ENCODE peak calls at places on chromosomes 6 and 20, in six cellular contexts. D, S, A, O, B and M are unnamed samples.

GRCh38 chr20:10297684-10298240 is 79.1 kb downstream of the SNAP25 start:
- DNase-seq in D (no peak), S (no peak), A (no peak), O (peak; percentile 60), B (no peak), M (no peak)

GRCh38 chr6:113147544-113147943 is 709.6 kb upstream of the MARCKS start:
- DNase-seq in D (no peak), S (no peak), A (no peak), O (no peak), B (no peak), M (no peak)

GRCh38 chr6:148577687-148578488 is 168.9 kb upstream of the UST start:
- DNase-seq in D (peak; percentile 57), S (peak; percentile 74), A (peak; percentile 85), O (peak; percentile 68), B (peak; percentile 76), M (peak; percentile 66)

GRCh38 chr20:4959582-4959981 is 41.7 kb downstream of the SLC23A2 start:
- DNase-seq in D (no peak), S (peak; percentile 16), A (no peak), O (no peak), B (peak; percentile 91), M (no peak)

GRCh38 chr6:13538084-13538483 is 36.3 kb upstream of the SIRT5 start:
- DNase-seq in D (peak; percentile 43), S (peak; percentile 26), A (no peak), O (peak; percentile 68), B (peak; percentile 56), M (peak; percentile 55)

GRCh38 chr6:109236140-109237081 is 141.1 kb downstream of the CEP57L1 start:
- DNase-seq in D (no peak), S (no peak), A (peak; percentile 82), O (no peak), B (peak; percentile 32), M (peak; percentile 46)

GRCh38 chr6:78157606-78158005 is 504.8 kb downstream of the MEI4 start:
- DNase-seq in D (no peak), S (no peak), A (no peak), O (no peak), B (no peak), M (no peak)

GRCh38 chr20:15528386-15529111 is 1044.7 kb downstream of the KIF16B start:
- DNase-seq in D (no peak), S (no peak), A (no peak), O (no peak), B (no peak), M (no peak)

GRCh38 chr6:324729-325125 is 32.4 kb downstream of the DUSP22 start:
- DNase-seq in D (no peak), S (no peak), A (no peak), O (no peak), B (no peak), M (no peak)

GRCh38 chr6:125792172-125792571 is 1.4 kb downstream of the NCOA7 start:
- DNase-seq in D (no peak), S (no peak), A (no peak), O (no peak), B (no peak), M (no peak)

GRCh38 chr6:159819932-159820640 is 20.0 kb downstream of the PNLDC1 start:
- DNase-seq in D (no peak), S (no peak), A (no peak), O (no peak), B (peak; percentile 95), M (no peak)

GRCh38 chr6:9647599-9647998 is 767.3 kb downstream of the TFAP2A start:
- DNase-seq in D (no peak), S (no peak), A (no peak), O (peak; percentile 43), B (no peak), M (no peak)

GRCh38 chr20:25248501-25249172 is 752 bp downstream of the PYGB start:
- DNase-seq in D (peak; percentile 50), S (no peak), A (peak; percentile 51), O (peak; percentile 49), B (peak; percentile 55), M (no peak)

GRCh38 chr20:3396492-3396891 is 11.0 kb downstream of the DNAAF9 start:
- DNase-seq in D (no peak), S (no peak), A (no peak), O (no peak), B (no peak), M (no peak)

GRCh38 chr20:37524221-37524700 is 3.2 kb downstream of the NNAT start:
- DNase-seq in D (no peak), S (no peak), A (no peak), O (no peak), B (no peak), M (no peak)

GRCh38 chr6:30818426-30818841 is 65.9 kb upstream of the DDR1 start:
- DNase-seq in D (peak; percentile 18), S (no peak), A (no peak), O (peak; percentile 41), B (no peak), M (no peak)

GRCh38 chr6:39251406-39251805 is 22.1 kb upstream of the KCNK5 start:
- DNase-seq in D (no peak), S (no peak), A (no peak), O (no peak), B (no peak), M (no peak)

GRCh38 chr6:166348305-166348949 is 6.1 kb upstream of the SFT2D1 start:
- DNase-seq in D (no peak), S (no peak), A (no peak), O (no peak), B (peak; percentile 64), M (peak; percentile 70)

GRCh38 chr6:74764486-74764885 is 441.4 kb downstream of the COL12A1 start:
- DNase-seq in D (no peak), S (no peak), A (no peak), O (no peak), B (no peak), M (no peak)

GRCh38 chr6:42294759-42295158 is 77.1 kb upstream of the MRPS10 start:
- DNase-seq in D (peak; percentile 52), S (peak; percentile 94), A (no peak), O (peak; percentile 13), B (peak; percentile 72), M (peak; percentile 34)

GRCh38 chr20:44187763-44188709 is 1.0 kb upstream of the JPH2 start:
- DNase-seq in D (no peak), S (no peak), A (no peak), O (no peak), B (peak; percentile 62), M (no peak)

GRCh38 chr6:151113641-151114040 is 126.1 kb upstream of the AKAP12 start:
- DNase-seq in D (no peak), S (no peak), A (no peak), O (no peak), B (no peak), M (no peak)

GRCh38 chr6:44219053-44219814 is 2.5 kb downstream of the MYMX start:
- DNase-seq in D (peak; percentile 40), S (no peak), A (peak; percentile 94), O (peak; percentile 87), B (peak; percentile 92), M (peak; percentile 80)

GRCh38 chr20:48735112-48735511 is 92.7 kb downstream of the PREX1 start:
- DNase-seq in D (no peak), S (no peak), A (no peak), O (no peak), B (no peak), M (no peak)

GRCh38 chr6:136952714-136953260 is 30.7 kb downstream of the SLC35D3 start:
- DNase-seq in D (no peak), S (no peak), A (no peak), O (no peak), B (no peak), M (no peak)

GRCh38 chr20:327041-327945 is 1.9 kb downstream of the SOX12 start:
- DNase-seq in D (peak; percentile 89), S (peak; percentile 72), A (peak; percentile 97), O (peak; percentile 92), B (peak; percentile 97), M (peak; percentile 95)

GRCh38 chr6:150857906-150858365 is 7.6 kb upstream of the MTHFD1L start:
- DNase-seq in D (peak; percentile 24), S (no peak), A (no peak), O (no peak), B (no peak), M (no peak)

GRCh38 chr6:117448011-117448410 is 22.3 kb upstream of the ROS1 start:
- DNase-seq in D (no peak), S (no peak), A (no peak), O (no peak), B (no peak), M (no peak)

GRCh38 chr6:158633127-158633526 is 11.4 kb downstream of the DYNLT1 start:
- DNase-seq in D (no peak), S (no peak), A (no peak), O (no peak), B (no peak), M (no peak)

DNA sequence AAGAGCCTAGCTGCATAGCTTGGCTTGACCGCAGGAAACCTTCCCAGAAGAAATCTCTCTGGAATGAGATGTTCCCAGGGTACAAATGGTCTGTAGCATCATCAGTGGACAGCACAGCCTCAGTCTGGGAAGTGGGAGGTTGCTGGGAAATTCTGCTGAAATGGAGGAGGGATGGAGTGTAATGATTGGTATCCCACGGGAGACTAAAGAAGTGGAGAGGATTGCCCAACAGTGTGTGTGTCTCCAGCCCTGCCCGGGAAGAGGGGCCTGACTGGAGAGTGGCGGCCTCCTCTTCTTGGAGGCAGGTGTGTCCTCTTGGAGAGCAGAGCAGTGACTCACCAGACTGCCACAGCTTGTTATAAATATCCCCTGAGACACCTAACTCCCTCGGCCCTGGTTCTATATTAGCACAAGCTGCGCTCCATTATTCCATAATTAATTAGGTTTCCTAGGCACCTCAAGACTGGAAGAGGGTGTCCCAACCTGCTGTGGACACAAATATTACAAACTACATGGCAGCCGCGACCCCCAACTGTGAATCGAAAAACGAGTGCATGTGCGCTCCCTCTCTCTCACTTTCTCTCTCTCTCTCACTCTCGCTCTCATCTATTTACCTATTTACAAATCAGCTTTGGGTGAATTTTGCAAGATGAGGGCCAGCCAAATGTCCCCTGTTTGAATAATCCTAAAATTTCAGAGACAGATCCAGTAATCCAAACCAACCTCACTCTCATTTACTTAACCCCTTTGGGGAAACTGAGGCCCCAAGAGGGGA is 68.8 kb downstream of the FGD2 start:
- DNase-seq in D (no peak), S (no peak), A (no peak), O (no peak), B (no peak), M (no peak)
- TF ChIP-seq MAX in D (no peak), S (no peak), A (no peak), O (no peak), B (no peak), M (no peak)

GRCh38 chr20:1465470-1466210 is 1.0 kb downstream of the NSFL1C start:
- DNase-seq in D (no peak), S (no peak), A (no peak), O (no peak), B (no peak), M (no peak)
- TF ChIP-seq MAX in D (no peak), S (no peak), A (no peak), O (no peak), B (no peak), M (no peak)

GRCh38 chr20:46900068-46900467 is 5.4 kb downstream of the EYA2 start:
- DNase-seq in D (no peak), S (no peak), A (no peak), O (no peak), B (peak; percentile 7), M (no peak)
- TF ChIP-seq MAX in D (no peak), S (no peak), A (no peak), O (no peak), B (no peak), M (no peak)

DNA sequence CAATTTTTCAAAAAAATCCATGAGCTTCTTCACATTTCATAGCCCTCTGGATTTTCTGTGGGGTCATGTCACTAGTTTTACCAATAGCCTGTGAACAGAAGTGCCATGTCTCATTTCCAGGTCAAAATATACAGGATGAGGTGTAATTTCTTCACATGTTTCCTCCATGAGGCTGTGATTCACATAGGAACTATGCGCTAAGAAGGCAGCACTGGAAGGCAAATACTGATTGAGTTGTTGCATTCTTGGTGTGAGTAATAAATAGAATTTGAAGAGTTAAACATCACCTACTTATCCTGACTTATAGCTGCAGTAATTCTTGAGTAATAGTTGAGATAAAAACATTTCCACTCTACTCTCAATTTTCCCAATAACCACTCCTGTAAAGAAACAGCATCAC is 442.3 kb downstream of the HAO1 start:
- DNase-seq in D (no peak), S (no peak), A (no peak), O (peak; percentile 94), B (no peak), M (no peak)
- TF ChIP-seq MAX in D (no peak), S (no peak), A (no peak), O (peak; percentile 36), B (no peak), M (no peak)